ENCODE peak calls at places on chromosomes 5 and 9, in eight cellular contexts. A, N, J, I, H, W, B and E are unnamed samples.
A peak's percentile ranks its signal among the peaks of the same experiment; 100 is the strongest.

GRCh38 chr9:16775330-16775729 is 95.1 kb downstream of the BNC2 start:
- DNase-seq in B (no peak), J (no peak), H (no peak), W (no peak), I (no peak), A (no peak), N (no peak), E (no peak)

GRCh38 chr5:159198063-159199036 is 11.0 kb downstream of the RNF145 start:
- DNase-seq in B (no peak), J (no peak), H (no peak), W (peak; percentile 67), N (peak; percentile 72), A (peak; percentile 9), I (no peak), E (peak; percentile 30)

GRCh38 chr5:80206282-80206681 is 49.6 kb downstream of the SERINC5 start:
- DNase-seq in B (no peak), J (peak; percentile 57), A (no peak), W (no peak), N (no peak), H (peak; percentile 37), I (peak; percentile 89), E (no peak)

GRCh38 chr5:94968507-94969095 is 316.3 kb downstream of the MCTP1 start:
- DNase-seq in N (peak; percentile 62), B (peak; percentile 69), J (peak; percentile 12), I (peak; percentile 77), A (peak; percentile 64), W (peak; percentile 72), H (peak; percentile 11), E (peak; percentile 70)

GRCh38 chr5:158785397-158785796 is 314.3 kb downstream of the EBF1 start:
- DNase-seq in I (peak; percentile 7), H (no peak), W (no peak), B (no peak), N (no peak), A (no peak), J (no peak), E (no peak)

GRCh38 chr5:81482595-81482994 is 88.7 kb upstream of the ACOT12 start:
- DNase-seq in H (no peak), A (no peak), I (no peak), J (no peak), B (no peak), N (no peak), W (no peak), E (no peak)

GRCh38 chr5:76582252-76583162 is 40.7 kb downstream of the F2RL2 start:
- DNase-seq in W (peak; percentile 52), B (no peak), A (peak; percentile 49), J (no peak), H (no peak), I (no peak), N (no peak), E (no peak)

GRCh38 chr9:13688223-13688989 is 408.9 kb upstream of the MPDZ start:
- DNase-seq in N (no peak), H (no peak), A (no peak), I (no peak), B (no peak), J (no peak), W (no peak), E (no peak)

GRCh38 chr5:68894673-68895072 is 199.1 kb upstream of the SLC30A5 start:
- DNase-seq in J (no peak), H (no peak), A (no peak), B (no peak), N (peak; percentile 4), I (no peak), W (no peak), E (peak; percentile 23)

GRCh38 chr5:134541736-134542376 is 16.4 kb downstream of the JADE2 start:
- DNase-seq in A (no peak), W (no peak), I (peak; percentile 46), J (no peak), N (no peak), H (no peak), B (no peak), E (no peak)

GRCh38 chr9:123867034-123867433 is 62.9 kb downstream of the DENND1A start:
- DNase-seq in W (peak; percentile 36), A (peak; percentile 9), B (no peak), N (peak; percentile 1), H (no peak), J (no peak), I (no peak), E (peak; percentile 20)

GRCh38 chr9:123863164-123863855 is 66.6 kb downstream of the DENND1A start:
- DNase-seq in I (peak; percentile 28), H (no peak), B (no peak), J (peak; percentile 7), N (no peak), A (no peak), W (no peak), E (no peak)

GRCh38 chr9:123865226-123865625 is 64.7 kb downstream of the DENND1A start:
- DNase-seq in W (no peak), J (no peak), A (no peak), N (no peak), H (no peak), B (no peak), I (no peak), E (no peak)

GRCh38 chr9:123866497-123866896 is 63.4 kb downstream of the DENND1A start:
- DNase-seq in I (peak; percentile 4), A (peak; percentile 25), H (peak; percentile 13), B (no peak), N (peak; percentile 41), W (no peak), J (no peak), E (peak; percentile 73)

DNA sequence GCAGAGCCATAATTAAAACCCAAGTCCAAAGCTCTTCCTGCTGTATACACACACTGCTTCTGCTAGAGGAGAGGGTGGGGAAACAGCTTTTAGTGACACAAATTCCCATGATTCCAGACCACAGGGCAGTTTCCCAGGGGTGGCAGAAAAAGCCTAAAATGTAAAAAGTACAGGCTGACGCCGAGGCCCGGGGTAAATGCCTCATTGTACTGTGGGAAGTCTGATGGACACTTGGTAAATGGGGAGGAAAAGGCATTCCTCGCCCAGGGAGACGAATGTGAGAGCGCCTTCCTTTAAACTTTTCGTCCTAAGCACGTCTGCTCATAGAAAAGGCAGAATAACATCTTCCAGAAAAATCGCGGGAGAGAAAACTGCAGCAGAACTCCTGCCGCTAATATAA is 65.6 kb downstream of the DENND1A start:
- DNase-seq in N (no peak), J (no peak), W (no peak), H (no peak), I (no peak), B (no peak), A (no peak), E (no peak)
- H3K4me3 ChIP-seq in N (no peak overlapping the region), J (no peak overlapping the region), W (no peak overlapping the region), H (no peak overlapping the region), I (no peak overlapping the region), B (no peak overlapping the region), A (no peak overlapping the region), E (no peak overlapping the region)

GRCh38 chr5:67166460-67166871 is 30.1 kb downstream of the CD180 start:
- DNase-seq in W (peak; percentile 36), B (peak; percentile 7), J (no peak), A (peak; percentile 47), N (peak; percentile 94), H (no peak), I (no peak), E (no peak)
- H3K4me3 ChIP-seq in W (peak overlapping the region; percentile 28), B (peak overlapping the region; percentile 51), J (no peak overlapping the region), A (peak overlapping the region; percentile 47), N (peak overlapping the region; percentile 69), H (no peak overlapping the region), I (peak overlapping the region; percentile 44), E (no peak overlapping the region)

GRCh38 chr9:35756275-35756742 is 2.2 kb upstream of the MSMP start:
- DNase-seq in I (no peak), J (no peak), H (no peak), N (no peak), B (peak; percentile 58), W (no peak), A (no peak), E (no peak)

GRCh38 chr9:35758475-35759050 is 4.5 kb upstream of the MSMP start:
- DNase-seq in B (no peak), H (no peak), A (no peak), I (no peak), W (no peak), J (no peak), N (no peak), E (no peak)

GRCh38 chr9:35756743-35757526 is 2.9 kb upstream of the MSMP start:
- DNase-seq in W (peak; percentile 91), J (no peak), H (no peak), B (peak; percentile 38), N (peak; percentile 87), A (peak; percentile 82), I (peak; percentile 38), E (peak; percentile 73)

GRCh38 chr9:35759795-35760194 is 5.7 kb upstream of the MSMP start:
- DNase-seq in A (no peak), W (no peak), B (no peak), H (no peak), I (no peak), N (no peak), J (no peak), E (no peak)

GRCh38 chr9:35757527-35758275 is 3.6 kb upstream of the MSMP start:
- DNase-seq in A (peak; percentile 67), B (no peak), I (no peak), J (no peak), N (no peak), W (no peak), H (no peak), E (no peak)
- H3K4me3 ChIP-seq in A (peak overlapping the region; percentile 74), B (peak overlapping the region; percentile 83), I (no peak overlapping the region), J (no peak overlapping the region), N (peak overlapping the region; percentile 87), W (peak overlapping the region; percentile 74), H (peak overlapping the region; percentile 49), E (peak overlapping the region; percentile 81)

DNA sequence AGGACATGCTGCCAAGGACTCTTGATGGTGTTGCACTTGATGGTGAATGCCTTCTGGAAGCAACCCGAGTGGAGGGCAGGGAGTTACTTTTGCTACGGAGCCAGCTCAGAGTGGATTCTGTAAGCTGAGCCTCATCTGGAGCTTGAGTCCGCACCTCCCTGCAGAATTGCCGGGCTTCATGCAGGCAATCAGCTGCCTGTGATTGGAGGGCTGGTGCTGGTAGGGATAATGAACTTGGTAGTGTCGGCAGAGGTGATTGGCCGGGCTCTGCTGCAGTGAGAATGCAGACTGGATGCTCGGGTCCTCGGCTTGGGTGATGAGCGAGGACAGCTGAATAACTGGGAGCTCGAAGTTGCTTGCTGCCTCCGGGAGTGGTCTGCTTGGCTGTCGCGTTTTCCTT is 23.1 kb downstream of the SLC25A25 start:
- DNase-seq in J (peak; percentile 63), N (no peak), B (no peak), H (peak; percentile 80), A (no peak), I (peak; percentile 93), W (no peak), E (no peak)
- H3K4me3 ChIP-seq in J (peak overlapping the region; percentile 54), N (no peak overlapping the region), B (no peak overlapping the region), H (peak overlapping the region; percentile 36), A (no peak overlapping the region), I (peak overlapping the region; percentile 49), W (no peak overlapping the region), E (no peak overlapping the region)

GRCh38 chr5:175895701-175896102 is 24.3 kb downstream of the CPLX2 start:
- DNase-seq in N (peak; percentile 80), I (no peak), J (no peak), A (peak; percentile 3), H (no peak), W (peak; percentile 40), B (no peak), E (peak; percentile 86)
- H3K4me3 ChIP-seq in N (peak overlapping the region; percentile 59), I (no peak overlapping the region), J (no peak overlapping the region), A (no peak overlapping the region), H (no peak overlapping the region), W (no peak overlapping the region), B (no peak overlapping the region), E (no peak overlapping the region)

GRCh38 chr5:175652741-175653663 is 4.9 kb upstream of the HRH2 start:
- DNase-seq in N (peak; percentile 90), J (no peak), I (no peak), B (no peak), W (no peak), A (no peak), H (no peak), E (peak; percentile 91)
- H3K4me3 ChIP-seq in N (peak overlapping the region; percentile 74), J (no peak overlapping the region), I (no peak overlapping the region), B (no peak overlapping the region), W (no peak overlapping the region), A (no peak overlapping the region), H (no peak overlapping the region), E (no peak overlapping the region)